ENCODE peak calls at places on chromosomes 12 and 14, in four cellular contexts. One of them, this sample, is unnamed.
A peak's percentile ranks its signal among the peaks of the same experiment; 100 is the strongest.

GRCh38 chr14:61472025-61472672 is 150.8 kb downstream of the PRKCH start:
- DNase-seq in AG04450: peak; percentile 95
- DNase-seq in GM20000: no peak
- DNase-seq in AG04449: peak; percentile 99
- DNase-seq in this sample: no peak

GRCh38 chr14:20679907-20680306 is 4.5 kb upstream of the RNASE4 start:
- DNase-seq in AG04450: no peak
- DNase-seq in GM20000: no peak
- DNase-seq in AG04449: no peak
- DNase-seq in this sample: peak; percentile 8

GRCh38 chr12:127192391-127192790 is 1074.6 kb upstream of the TMEM132C start:
- DNase-seq in AG04450: no peak
- DNase-seq in GM20000: no peak
- DNase-seq in AG04449: no peak
- DNase-seq in this sample: no peak

GRCh38 chr12:13596714-13597113 is 384.7 kb downstream of the GRIN2B start:
- DNase-seq in AG04450: no peak
- DNase-seq in GM20000: no peak
- DNase-seq in AG04449: no peak
- DNase-seq in this sample: no peak

GRCh38 chr12:24760606-24761378 is 188.1 kb downstream of the BCAT1 start:
- DNase-seq in AG04450: no peak
- DNase-seq in GM20000: no peak
- DNase-seq in AG04449: no peak
- DNase-seq in this sample: no peak

GRCh38 chr14:58822856-58823255 is 185.1 kb downstream of the DACT1 start:
- DNase-seq in AG04450: no peak
- DNase-seq in GM20000: no peak
- DNase-seq in AG04449: no peak
- DNase-seq in this sample: no peak

GRCh38 chr12:6280672-6281071 is 29.8 kb upstream of the PLEKHG6 start:
- DNase-seq in AG04450: no peak
- DNase-seq in GM20000: no peak
- DNase-seq in AG04449: no peak
- DNase-seq in this sample: no peak

GRCh38 chr14:75450381-75451276 is 22.8 kb downstream of the JDP2 start:
- DNase-seq in AG04450: no peak
- DNase-seq in GM20000: no peak
- DNase-seq in AG04449: no peak
- DNase-seq in this sample: no peak

GRCh38 chr14:102018251-102018650 is 53.9 kb downstream of the DYNC1H1 start:
- DNase-seq in AG04450: no peak
- DNase-seq in GM20000: no peak
- DNase-seq in AG04449: no peak
- DNase-seq in this sample: no peak

GRCh38 chr12:120720234-120720968 is 5.2 kb upstream of the ACADS start:
- DNase-seq in AG04450: peak; percentile 20
- DNase-seq in GM20000: no peak
- DNase-seq in AG04449: peak; percentile 21
- DNase-seq in this sample: no peak

GRCh38 chr12:56028511-56029165 is 7.8 kb downstream of the IKZF4 start:
- DNase-seq in AG04450: no peak
- DNase-seq in GM20000: no peak
- DNase-seq in AG04449: no peak
- DNase-seq in this sample: no peak

GRCh38 chr12:26109343-26109841 is 15.4 kb downstream of the BHLHE41 start:
- DNase-seq in AG04450: no peak
- DNase-seq in GM20000: no peak
- DNase-seq in AG04449: no peak
- DNase-seq in this sample: no peak

GRCh38 chr14:102504302-102504950 is 5.2 kb downstream of the ANKRD9 start:
- DNase-seq in AG04450: no peak
- DNase-seq in GM20000: no peak
- DNase-seq in AG04449: no peak
- DNase-seq in this sample: no peak

GRCh38 chr14:46034305-46034704 is 617.3 kb downstream of the RPL10L start:
- DNase-seq in AG04450: no peak
- DNase-seq in GM20000: no peak
- DNase-seq in AG04449: no peak
- DNase-seq in this sample: no peak

GRCh38 chr12:138898-139534 is 72.4 kb downstream of the IQSEC3 start:
- DNase-seq in AG04450: no peak
- DNase-seq in GM20000: no peak
- DNase-seq in AG04449: no peak
- DNase-seq in this sample: no peak

GRCh38 chr12:49336645-49337584 is at the start of gene C1QL4:
- DNase-seq in AG04450: no peak
- DNase-seq in GM20000: peak; percentile 95
- DNase-seq in AG04449: no peak
- DNase-seq in this sample: peak; percentile 71

GRCh38 chr12:25459541-25459951 is 93.5 kb downstream of the LMNTD1 start:
- DNase-seq in AG04450: no peak
- DNase-seq in GM20000: peak; percentile 10
- DNase-seq in AG04449: no peak
- DNase-seq in this sample: no peak

GRCh38 chr14:89251066-89251465 is 166.0 kb downstream of the FOXN3 start:
- DNase-seq in AG04450: no peak
- DNase-seq in GM20000: no peak
- DNase-seq in AG04449: no peak
- DNase-seq in this sample: no peak

GRCh38 chr14:22886500-22887259 is 3.7 kb downstream of the REM2 start:
- DNase-seq in AG04450: no peak
- DNase-seq in GM20000: peak; percentile 93
- DNase-seq in AG04449: no peak
- DNase-seq in this sample: peak; percentile 80

GRCh38 chr12:82817368-82817767 is 130.7 kb downstream of the TMTC2 start:
- DNase-seq in AG04450: no peak
- DNase-seq in GM20000: no peak
- DNase-seq in AG04449: no peak
- DNase-seq in this sample: no peak

GRCh38 chr12:47753021-47754001 is 5.4 kb downstream of the RAPGEF3 start:
- DNase-seq in AG04450: no peak
- DNase-seq in GM20000: no peak
- DNase-seq in AG04449: no peak
- DNase-seq in this sample: no peak

GRCh38 chr12:50212071-50212467 is 44.9 kb upstream of the CERS5 start:
- DNase-seq in AG04450: no peak
- DNase-seq in GM20000: no peak
- DNase-seq in AG04449: no peak
- DNase-seq in this sample: no peak

GRCh38 chr14:71395151-71395604 is 487.9 kb downstream of the PCNX1 start:
- DNase-seq in AG04450: no peak
- DNase-seq in GM20000: no peak
- DNase-seq in AG04449: no peak
- DNase-seq in this sample: no peak

GRCh38 chr12:89225808-89226368 is 126.4 kb downstream of the DUSP6 start:
- DNase-seq in AG04450: peak; percentile 66
- DNase-seq in GM20000: peak; percentile 5
- DNase-seq in AG04449: peak; percentile 55
- DNase-seq in this sample: no peak

GRCh38 chr12:46497739-46498138 is 125.2 kb upstream of the SLC38A2 start:
- DNase-seq in AG04450: no peak
- DNase-seq in GM20000: no peak
- DNase-seq in AG04449: no peak
- DNase-seq in this sample: no peak

GRCh38 chr14:36398463-36399291 is 78.2 kb upstream of the MBIP start:
- DNase-seq in AG04450: no peak
- DNase-seq in GM20000: no peak
- DNase-seq in AG04449: no peak
- DNase-seq in this sample: no peak

GRCh38 chr12:91507754-91508153 is 325.1 kb upstream of the DCN start:
- DNase-seq in AG04450: no peak
- DNase-seq in GM20000: no peak
- DNase-seq in AG04449: no peak
- DNase-seq in this sample: no peak

GRCh38 chr12:5030066-5030465 is 13.6 kb upstream of the KCNA5 start:
- DNase-seq in AG04450: no peak
- DNase-seq in GM20000: no peak
- DNase-seq in AG04449: no peak
- DNase-seq in this sample: no peak

GRCh38 chr12:108538796-108539195 is 22.2 kb downstream of the SART3 start:
- DNase-seq in AG04450: no peak
- DNase-seq in GM20000: no peak
- DNase-seq in AG04449: no peak
- DNase-seq in this sample: no peak

GRCh38 chr14:39467889-39468524 is 35.8 kb upstream of the FBXO33 start:
- DNase-seq in AG04450: no peak
- DNase-seq in GM20000: no peak
- DNase-seq in AG04449: no peak
- DNase-seq in this sample: peak; percentile 28

GRCh38 chr12:84793558-84794367 is 118.8 kb downstream of the SLC6A15 start:
- DNase-seq in AG04450: no peak
- DNase-seq in GM20000: no peak
- DNase-seq in AG04449: no peak
- DNase-seq in this sample: no peak

DNA sequence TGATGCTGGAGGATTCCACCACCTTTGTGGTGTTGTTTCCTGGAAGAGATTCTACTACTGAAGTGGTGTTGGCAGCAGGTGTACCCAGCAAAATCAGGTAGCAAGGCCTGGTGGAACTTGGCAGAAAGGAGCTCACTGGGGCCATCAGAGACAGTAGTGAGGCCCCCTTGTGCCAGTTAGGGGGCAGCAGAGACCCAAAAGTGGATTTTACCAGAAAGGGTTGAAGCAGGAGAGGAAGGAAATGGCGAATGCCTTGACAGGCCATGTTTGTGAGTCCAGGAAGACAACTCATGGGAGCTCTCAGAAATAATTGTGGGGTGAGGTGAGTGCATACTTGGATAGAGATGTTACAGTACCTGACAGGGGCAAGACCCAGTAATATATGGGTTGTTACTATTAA is 137.7 kb upstream of the FGD4 start:
- DNase-seq in AG04450: no peak
- DNase-seq in GM20000: no peak
- DNase-seq in AG04449: no peak
- DNase-seq in this sample: no peak
- TF ChIP-seq CTCF in AG04450: no peak
- TF ChIP-seq CTCF in GM20000: peak; percentile 30
- TF ChIP-seq CTCF in AG04449: no peak
- TF ChIP-seq CTCF in this sample: peak; percentile 27

GRCh38 chr14:100904307-100905019 is 941 bp upstream of the RTL1 start:
- DNase-seq in AG04450: no peak
- DNase-seq in GM20000: peak; percentile 7
- DNase-seq in AG04449: no peak
- DNase-seq in this sample: no peak

GRCh38 chr14:100907240-100907639 is 3.7 kb upstream of the RTL1 start:
- DNase-seq in AG04450: no peak
- DNase-seq in GM20000: peak; percentile 3
- DNase-seq in AG04449: no peak
- DNase-seq in this sample: no peak

GRCh38 chr14:100903672-100904185 is at the start of gene RTL1:
- DNase-seq in AG04450: no peak
- DNase-seq in GM20000: peak; percentile 6
- DNase-seq in AG04449: no peak
- DNase-seq in this sample: no peak

GRCh38 chr14:100905166-100905565 is 1.6 kb upstream of the RTL1 start:
- DNase-seq in AG04450: no peak
- DNase-seq in GM20000: peak; percentile 8
- DNase-seq in AG04449: no peak
- DNase-seq in this sample: no peak

GRCh38 chr14:100906420-100906819 is 2.9 kb upstream of the RTL1 start:
- DNase-seq in AG04450: no peak
- DNase-seq in GM20000: peak; percentile 12
- DNase-seq in AG04449: no peak
- DNase-seq in this sample: no peak
- TF ChIP-seq CTCF in AG04450: peak; percentile 8
- TF ChIP-seq CTCF in GM20000: no peak
- TF ChIP-seq CTCF in AG04449: no peak
- TF ChIP-seq CTCF in this sample: peak; percentile 6

GRCh38 chr12:27843714-27844245 is 63.7 kb upstream of the MANSC4 start:
- DNase-seq in AG04450: no peak
- DNase-seq in GM20000: no peak
- DNase-seq in AG04449: peak; percentile 71
- DNase-seq in this sample: no peak

GRCh38 chr12:27841392-27841882 is 61.4 kb upstream of the MANSC4 start:
- DNase-seq in AG04450: no peak
- DNase-seq in GM20000: no peak
- DNase-seq in AG04449: no peak
- DNase-seq in this sample: no peak

GRCh38 chr12:27838543-27838942 is 58.5 kb upstream of the MANSC4 start:
- DNase-seq in AG04450: no peak
- DNase-seq in GM20000: no peak
- DNase-seq in AG04449: no peak
- DNase-seq in this sample: no peak

GRCh38 chr12:27844427-27845090 is 64.5 kb upstream of the MANSC4 start:
- DNase-seq in AG04450: no peak
- DNase-seq in GM20000: no peak
- DNase-seq in AG04449: no peak
- DNase-seq in this sample: no peak

DNA sequence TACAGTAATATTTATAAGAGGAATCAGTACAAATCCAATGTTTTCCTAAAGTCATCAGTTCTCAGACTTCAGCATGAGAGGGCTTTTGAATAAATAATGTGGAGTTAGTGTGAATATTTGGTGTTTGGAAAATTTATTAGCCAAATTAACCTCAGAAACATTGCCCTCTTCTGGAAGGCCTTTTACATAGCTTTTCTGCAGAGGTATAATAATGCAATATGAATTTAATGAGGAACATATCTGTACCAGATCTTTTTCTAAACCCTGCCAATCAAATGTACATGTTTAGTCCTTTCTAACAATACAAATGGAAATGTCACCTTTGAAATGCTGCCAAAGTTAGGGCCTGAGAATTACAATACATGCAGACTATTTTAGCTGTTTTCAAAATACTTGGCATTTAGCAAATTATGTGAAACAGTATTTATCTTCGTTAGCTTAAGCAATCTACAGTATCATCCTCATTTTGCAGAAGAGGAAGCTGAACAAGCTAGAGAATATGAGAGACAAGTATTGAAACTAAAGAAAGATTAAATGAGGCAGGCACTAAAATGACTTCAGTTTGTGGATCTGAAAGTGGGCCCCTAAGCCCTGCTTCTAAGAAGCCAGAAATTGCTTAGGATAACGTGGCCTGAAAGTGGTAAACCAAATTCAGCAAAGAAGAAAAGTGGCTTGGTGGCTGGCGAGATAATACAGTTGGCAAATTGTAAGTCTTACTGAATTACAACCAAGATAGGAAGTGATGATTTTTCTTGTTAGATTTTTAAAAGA is 60.4 kb upstream of the MANSC4 start:
- DNase-seq in AG04450: no peak
- DNase-seq in GM20000: no peak
- DNase-seq in AG04449: no peak
- DNase-seq in this sample: peak; percentile 9
- TF ChIP-seq CTCF in AG04450: peak; percentile 53
- TF ChIP-seq CTCF in GM20000: no peak
- TF ChIP-seq CTCF in AG04449: peak; percentile 32
- TF ChIP-seq CTCF in this sample: peak; percentile 34

DNA sequence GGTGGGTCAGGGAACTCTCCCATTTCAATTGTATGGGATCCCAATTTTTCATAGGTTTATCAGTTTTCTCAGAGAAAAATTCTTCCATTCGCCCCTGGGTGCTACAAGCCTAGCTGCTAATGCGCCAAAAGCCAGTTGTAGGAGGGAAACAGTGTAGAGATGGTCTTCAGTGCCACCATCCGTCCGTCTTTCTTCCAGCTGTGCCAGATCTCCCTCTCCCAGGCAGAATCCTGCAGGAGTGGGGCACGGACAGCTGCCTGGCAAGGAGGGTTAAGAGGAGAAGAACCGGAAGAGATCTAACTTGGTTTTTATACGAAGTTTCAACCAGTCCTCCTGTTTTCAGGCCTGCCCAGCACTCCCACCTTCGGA is 38.9 kb upstream of the FUT8 start:
- DNase-seq in AG04450: no peak
- DNase-seq in GM20000: no peak
- DNase-seq in AG04449: no peak
- DNase-seq in this sample: no peak
- TF ChIP-seq CTCF in AG04450: no peak
- TF ChIP-seq CTCF in GM20000: no peak
- TF ChIP-seq CTCF in AG04449: no peak
- TF ChIP-seq CTCF in this sample: no peak

This sample was measured in MM.1S.